ENCODE peak calls at places on chromosome 4, in nine cellular contexts. One of them, this sample, is unnamed.

GRCh38 chr4:166989886-166990285 is 244.4 kb downstream of the SPOCK3 start:
- DNase-seq in ovary: no peak
- DNase-seq in gastrocnemius medialis: no peak
- DNase-seq in IMR-90: no peak
- DNase-seq in Peyer's patch: no peak
- DNase-seq in body of pancreas: no peak
- DNase-seq in lower leg skin: no peak
- DNase-seq in uterus: no peak
- DNase-seq in breast epithelium: no peak
- DNase-seq in this sample: no peak

GRCh38 chr4:16123356-16124084 is 39.7 kb upstream of the PROM1 start:
- DNase-seq in ovary: no peak
- DNase-seq in gastrocnemius medialis: no peak
- DNase-seq in IMR-90: no peak
- DNase-seq in Peyer's patch: no peak
- DNase-seq in body of pancreas: peak; percentile 28
- DNase-seq in lower leg skin: no peak
- DNase-seq in uterus: no peak
- DNase-seq in breast epithelium: no peak
- DNase-seq in this sample: no peak

GRCh38 chr4:77023920-77024319 is 51.9 kb downstream of the CCNI start:
- DNase-seq in ovary: no peak
- DNase-seq in gastrocnemius medialis: no peak
- DNase-seq in IMR-90: no peak
- DNase-seq in Peyer's patch: no peak
- DNase-seq in body of pancreas: no peak
- DNase-seq in lower leg skin: no peak
- DNase-seq in uterus: no peak
- DNase-seq in breast epithelium: no peak
- DNase-seq in this sample: peak; percentile 76

GRCh38 chr4:151199496-151200190 is 77.3 kb upstream of the PRSS48 start:
- DNase-seq in ovary: no peak
- DNase-seq in gastrocnemius medialis: no peak
- DNase-seq in IMR-90: no peak
- DNase-seq in Peyer's patch: no peak
- DNase-seq in body of pancreas: no peak
- DNase-seq in lower leg skin: no peak
- DNase-seq in uterus: no peak
- DNase-seq in breast epithelium: no peak
- DNase-seq in this sample: no peak

GRCh38 chr4:23006756-23007155 is 314.0 kb downstream of the GBA3 start:
- DNase-seq in ovary: no peak
- DNase-seq in gastrocnemius medialis: no peak
- DNase-seq in IMR-90: peak; percentile 10
- DNase-seq in Peyer's patch: no peak
- DNase-seq in body of pancreas: no peak
- DNase-seq in lower leg skin: no peak
- DNase-seq in uterus: no peak
- DNase-seq in breast epithelium: no peak
- DNase-seq in this sample: no peak

GRCh38 chr4:87055340-87055739 is 120.5 kb downstream of the AFF1 start:
- DNase-seq in ovary: no peak
- DNase-seq in gastrocnemius medialis: peak; percentile 52
- DNase-seq in IMR-90: no peak
- DNase-seq in Peyer's patch: no peak
- DNase-seq in body of pancreas: no peak
- DNase-seq in lower leg skin: no peak
- DNase-seq in uterus: no peak
- DNase-seq in breast epithelium: no peak
- DNase-seq in this sample: no peak

GRCh38 chr4:76856183-76856969 is 41.6 kb downstream of the SOWAHB start:
- DNase-seq in ovary: no peak
- DNase-seq in gastrocnemius medialis: no peak
- DNase-seq in IMR-90: peak; percentile 74
- DNase-seq in Peyer's patch: peak; percentile 62
- DNase-seq in body of pancreas: no peak
- DNase-seq in lower leg skin: no peak
- DNase-seq in uterus: no peak
- DNase-seq in breast epithelium: no peak
- DNase-seq in this sample: peak; percentile 73

GRCh38 chr4:107304699-107305286 is 268.7 kb upstream of the DKK2 start:
- DNase-seq in ovary: no peak
- DNase-seq in gastrocnemius medialis: no peak
- DNase-seq in IMR-90: no peak
- DNase-seq in Peyer's patch: no peak
- DNase-seq in body of pancreas: no peak
- DNase-seq in lower leg skin: no peak
- DNase-seq in uterus: no peak
- DNase-seq in breast epithelium: no peak
- DNase-seq in this sample: no peak

GRCh38 chr4:152172146-152172545 is 363.7 kb downstream of the FBXW7 start:
- DNase-seq in ovary: no peak
- DNase-seq in gastrocnemius medialis: no peak
- DNase-seq in IMR-90: no peak
- DNase-seq in Peyer's patch: no peak
- DNase-seq in body of pancreas: no peak
- DNase-seq in lower leg skin: no peak
- DNase-seq in uterus: no peak
- DNase-seq in breast epithelium: no peak
- DNase-seq in this sample: no peak

GRCh38 chr4:144820706-144821105 is 174.8 kb downstream of the HHIP start:
- DNase-seq in ovary: no peak
- DNase-seq in gastrocnemius medialis: no peak
- DNase-seq in IMR-90: peak; percentile 2
- DNase-seq in Peyer's patch: no peak
- DNase-seq in body of pancreas: no peak
- DNase-seq in lower leg skin: no peak
- DNase-seq in uterus: no peak
- DNase-seq in breast epithelium: no peak
- DNase-seq in this sample: no peak

GRCh38 chr4:146520894-146521542 is 722 bp downstream of the SLC10A7 start:
- DNase-seq in ovary: no peak
- DNase-seq in gastrocnemius medialis: no peak
- DNase-seq in IMR-90: peak; percentile 63
- DNase-seq in Peyer's patch: peak; percentile 52
- DNase-seq in body of pancreas: peak; percentile 72
- DNase-seq in lower leg skin: peak; percentile 16
- DNase-seq in uterus: no peak
- DNase-seq in breast epithelium: no peak
- DNase-seq in this sample: no peak

GRCh38 chr4:169899295-169899694 is 126.9 kb downstream of the MFAP3L start:
- DNase-seq in ovary: no peak
- DNase-seq in gastrocnemius medialis: no peak
- DNase-seq in IMR-90: no peak
- DNase-seq in Peyer's patch: no peak
- DNase-seq in body of pancreas: no peak
- DNase-seq in lower leg skin: no peak
- DNase-seq in uterus: no peak
- DNase-seq in breast epithelium: no peak
- DNase-seq in this sample: no peak

GRCh38 chr4:39928538-39928937 is 49.2 kb downstream of the PDS5A start:
- DNase-seq in ovary: no peak
- DNase-seq in gastrocnemius medialis: no peak
- DNase-seq in IMR-90: no peak
- DNase-seq in Peyer's patch: no peak
- DNase-seq in body of pancreas: no peak
- DNase-seq in lower leg skin: no peak
- DNase-seq in uterus: no peak
- DNase-seq in breast epithelium: no peak
- DNase-seq in this sample: no peak

GRCh38 chr4:21949073-21949457 is 493 bp upstream of the KCNIP4 start:
- DNase-seq in ovary: peak; percentile 30
- DNase-seq in gastrocnemius medialis: no peak
- DNase-seq in IMR-90: no peak
- DNase-seq in Peyer's patch: peak; percentile 45
- DNase-seq in body of pancreas: no peak
- DNase-seq in lower leg skin: no peak
- DNase-seq in uterus: peak; percentile 24
- DNase-seq in breast epithelium: no peak
- DNase-seq in this sample: peak; percentile 44

DNA sequence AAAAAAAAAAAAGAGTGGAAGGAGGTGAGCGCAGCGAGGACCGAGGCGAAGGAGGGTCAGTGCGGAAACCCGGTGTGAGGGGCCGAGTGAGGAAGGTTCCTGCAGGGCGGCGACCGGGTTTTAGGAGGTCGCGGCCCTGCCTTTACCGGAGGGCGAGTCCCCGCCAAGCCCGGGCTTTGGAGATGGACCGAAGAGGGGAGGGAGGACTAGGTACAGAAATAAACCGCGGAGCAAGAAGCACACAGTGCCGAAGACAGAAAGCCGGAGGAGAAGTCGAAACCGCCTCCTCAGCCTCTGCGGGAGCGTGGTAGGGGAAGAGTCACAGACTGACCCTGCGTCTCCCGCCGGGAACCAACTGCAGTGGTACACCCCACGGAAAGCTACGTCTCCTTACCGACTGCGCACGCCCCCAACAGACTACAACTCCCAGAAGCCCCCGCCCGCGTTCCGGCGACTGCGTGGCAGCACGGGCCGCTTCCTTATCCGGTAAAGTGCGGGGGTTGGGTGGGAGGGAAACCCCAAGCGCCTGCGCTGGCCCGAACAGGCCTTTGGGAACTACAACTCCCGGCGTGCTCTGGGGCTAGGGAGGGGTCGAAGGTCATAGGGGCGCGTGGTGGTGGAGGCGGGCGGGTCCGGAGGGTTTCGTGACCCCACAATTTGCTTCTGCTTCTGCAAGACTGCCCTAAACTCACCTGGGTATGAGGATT is at the start of gene NFXL1:
- DNase-seq in ovary: peak; percentile 96
- DNase-seq in gastrocnemius medialis: peak; percentile 98
- DNase-seq in IMR-90: peak; percentile 96
- DNase-seq in Peyer's patch: peak; percentile 98
- DNase-seq in body of pancreas: peak; percentile 99
- DNase-seq in lower leg skin: peak; percentile 98
- DNase-seq in uterus: peak; percentile 97
- DNase-seq in breast epithelium: peak; percentile 95
- DNase-seq in this sample: peak; percentile 99
- TF ChIP-seq POLR2A in ovary: peak; percentile 70
- TF ChIP-seq POLR2A in gastrocnemius medialis: peak; percentile 82
- TF ChIP-seq POLR2A in IMR-90: peak; percentile 85
- TF ChIP-seq POLR2A in Peyer's patch: peak; percentile 69
- TF ChIP-seq POLR2A in body of pancreas: peak; percentile 98
- TF ChIP-seq POLR2A in lower leg skin: no peak
- TF ChIP-seq POLR2A in uterus: peak; percentile 67
- TF ChIP-seq POLR2A in breast epithelium: peak; percentile 47
- TF ChIP-seq POLR2A in this sample: peak; percentile 90

GRCh38 chr4:1715002-1715761 is 3.1 kb upstream of the SLBP start:
- DNase-seq in ovary: peak; percentile 23
- DNase-seq in gastrocnemius medialis: no peak
- DNase-seq in IMR-90: no peak
- DNase-seq in Peyer's patch: peak; percentile 45
- DNase-seq in body of pancreas: peak; percentile 37
- DNase-seq in lower leg skin: no peak
- DNase-seq in uterus: no peak
- DNase-seq in breast epithelium: no peak
- DNase-seq in this sample: no peak
- TF ChIP-seq POLR2A in ovary: no peak
- TF ChIP-seq POLR2A in gastrocnemius medialis: no peak
- TF ChIP-seq POLR2A in IMR-90: no peak
- TF ChIP-seq POLR2A in Peyer's patch: no peak
- TF ChIP-seq POLR2A in body of pancreas: no peak
- TF ChIP-seq POLR2A in lower leg skin: no peak
- TF ChIP-seq POLR2A in uterus: no peak
- TF ChIP-seq POLR2A in breast epithelium: no peak
- TF ChIP-seq POLR2A in this sample: no peak

GRCh38 chr4:184398741-184399504 is 75.4 kb downstream of the IRF2 start:
- DNase-seq in ovary: peak; percentile 42
- DNase-seq in gastrocnemius medialis: no peak
- DNase-seq in IMR-90: no peak
- DNase-seq in Peyer's patch: no peak
- DNase-seq in body of pancreas: no peak
- DNase-seq in lower leg skin: no peak
- DNase-seq in uterus: no peak
- DNase-seq in breast epithelium: no peak
- DNase-seq in this sample: no peak

GRCh38 chr4:184396570-184397515 is 77.5 kb downstream of the IRF2 start:
- DNase-seq in ovary: no peak
- DNase-seq in gastrocnemius medialis: no peak
- DNase-seq in IMR-90: no peak
- DNase-seq in Peyer's patch: no peak
- DNase-seq in body of pancreas: no peak
- DNase-seq in lower leg skin: no peak
- DNase-seq in uterus: no peak
- DNase-seq in breast epithelium: no peak
- DNase-seq in this sample: peak; percentile 14

GRCh38 chr4:184397516-184398163 is 76.7 kb downstream of the IRF2 start:
- DNase-seq in ovary: no peak
- DNase-seq in gastrocnemius medialis: no peak
- DNase-seq in IMR-90: no peak
- DNase-seq in Peyer's patch: no peak
- DNase-seq in body of pancreas: no peak
- DNase-seq in lower leg skin: no peak
- DNase-seq in uterus: no peak
- DNase-seq in breast epithelium: no peak
- DNase-seq in this sample: no peak

GRCh38 chr4:184395451-184395917 is 78.9 kb downstream of the IRF2 start:
- DNase-seq in ovary: no peak
- DNase-seq in gastrocnemius medialis: no peak
- DNase-seq in IMR-90: no peak
- DNase-seq in Peyer's patch: no peak
- DNase-seq in body of pancreas: no peak
- DNase-seq in lower leg skin: no peak
- DNase-seq in uterus: no peak
- DNase-seq in breast epithelium: no peak
- DNase-seq in this sample: no peak

GRCh38 chr4:184396001-184396400 is 78.3 kb downstream of the IRF2 start:
- DNase-seq in ovary: no peak
- DNase-seq in gastrocnemius medialis: no peak
- DNase-seq in IMR-90: no peak
- DNase-seq in Peyer's patch: no peak
- DNase-seq in body of pancreas: no peak
- DNase-seq in lower leg skin: no peak
- DNase-seq in uterus: no peak
- DNase-seq in breast epithelium: no peak
- DNase-seq in this sample: no peak
- TF ChIP-seq POLR2A in ovary: no peak
- TF ChIP-seq POLR2A in gastrocnemius medialis: no peak
- TF ChIP-seq POLR2A in IMR-90: no peak
- TF ChIP-seq POLR2A in Peyer's patch: no peak
- TF ChIP-seq POLR2A in body of pancreas: no peak
- TF ChIP-seq POLR2A in lower leg skin: no peak
- TF ChIP-seq POLR2A in uterus: no peak
- TF ChIP-seq POLR2A in breast epithelium: no peak
- TF ChIP-seq POLR2A in this sample: no peak

DNA sequence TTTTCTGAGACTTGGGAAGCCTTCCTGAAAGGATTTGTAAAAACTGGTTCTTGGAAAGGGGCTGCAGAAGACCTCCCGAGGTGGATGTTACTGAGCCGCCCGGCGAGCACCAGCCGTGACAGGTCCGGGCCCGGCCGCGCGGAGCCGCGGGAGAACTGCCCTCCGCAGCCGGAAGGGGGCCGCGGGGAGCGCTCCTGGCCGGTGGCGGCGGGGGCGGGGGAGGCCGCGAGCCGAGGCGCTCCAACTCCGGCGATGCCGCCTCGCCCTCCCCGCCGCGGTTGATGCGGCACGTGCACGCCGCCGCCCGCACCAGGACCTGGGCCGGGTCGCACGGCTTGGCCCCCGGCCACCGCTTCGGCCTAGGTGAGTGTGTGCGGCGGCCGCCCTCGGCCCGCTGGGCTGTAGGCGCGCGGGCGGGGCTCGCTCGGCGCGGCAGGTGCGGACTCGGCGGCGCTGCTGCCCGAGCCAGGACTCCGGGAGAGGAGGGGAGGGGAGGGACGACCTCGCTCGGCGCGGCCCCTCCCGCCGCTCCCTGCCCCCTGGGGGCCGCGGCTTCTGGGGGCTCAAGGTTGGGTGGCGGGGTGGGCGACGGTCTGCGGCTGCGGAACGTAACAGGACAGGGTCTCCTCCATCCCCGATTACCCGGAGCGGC is 1.7 kb downstream of the SPRY1 start:
- DNase-seq in ovary: peak; percentile 72
- DNase-seq in gastrocnemius medialis: peak; percentile 47
- DNase-seq in IMR-90: peak; percentile 62
- DNase-seq in Peyer's patch: peak; percentile 90
- DNase-seq in body of pancreas: peak; percentile 77
- DNase-seq in lower leg skin: no peak
- DNase-seq in uterus: peak; percentile 38
- DNase-seq in breast epithelium: peak; percentile 68
- DNase-seq in this sample: peak; percentile 81
- TF ChIP-seq POLR2A in ovary: peak; percentile 14
- TF ChIP-seq POLR2A in gastrocnemius medialis: peak; percentile 69
- TF ChIP-seq POLR2A in IMR-90: no peak
- TF ChIP-seq POLR2A in Peyer's patch: peak; percentile 34
- TF ChIP-seq POLR2A in body of pancreas: peak; percentile 52
- TF ChIP-seq POLR2A in lower leg skin: no peak
- TF ChIP-seq POLR2A in uterus: no peak
- TF ChIP-seq POLR2A in breast epithelium: no peak
- TF ChIP-seq POLR2A in this sample: peak; percentile 31